ENCODE peak calls at places on chromosome 13, in seven cellular contexts. O, W, M, D, P, L and H are unnamed samples.

GRCh38 chr13:46295531-46296464 is 84.1 kb downstream of the LRRC63 start:
- DNase-seq in M (peak; percentile 96), L (peak; percentile 59), P (peak; percentile 46), D (no peak), W (peak; percentile 86), O (no peak), H (no peak)

GRCh38 chr13:43411741-43412140 is 375.0 kb downstream of the ENOX1 start:
- DNase-seq in P (no peak), O (no peak), D (no peak), W (no peak), L (no peak), M (peak; percentile 14), H (peak; percentile 59)

GRCh38 chr13:98977568-98978270 is at the start of gene DOCK9:
- DNase-seq in L (no peak), O (peak; percentile 69), P (no peak), W (no peak), M (peak; percentile 80), D (no peak), H (peak; percentile 58)

GRCh38 chr13:26601669-26602068 is 44.2 kb downstream of the WASF3 start:
- DNase-seq in D (no peak), W (no peak), O (no peak), M (peak; percentile 49), P (no peak), L (no peak), H (no peak)

GRCh38 chr13:44790289-44790688 is 199.0 kb downstream of the NUFIP1 start:
- DNase-seq in O (no peak), M (no peak), L (no peak), W (no peak), P (no peak), D (no peak), H (no peak)

GRCh38 chr13:53007872-53008271 is 20.7 kb upstream of the OLFM4 start:
- DNase-seq in D (no peak), P (no peak), L (no peak), O (no peak), M (no peak), W (no peak), H (no peak)

GRCh38 chr13:74218291-74218690 is 84.1 kb upstream of the KLF12 start:
- DNase-seq in M (no peak), L (no peak), O (no peak), W (no peak), D (no peak), P (no peak), H (no peak)

GRCh38 chr13:109784590-109785140 is 1.7 kb downstream of the IRS2 start:
- DNase-seq in W (peak; percentile 76), P (peak; percentile 43), M (peak; percentile 40), D (peak; percentile 79), O (peak; percentile 91), L (peak; percentile 34), H (peak; percentile 66)

GRCh38 chr13:30039506-30039905 is 189.1 kb upstream of the UBL3 start:
- DNase-seq in O (no peak), L (no peak), M (no peak), P (no peak), D (no peak), W (no peak), H (no peak)

GRCh38 chr13:77981191-77981925 is 62.7 kb upstream of the EDNRB start:
- DNase-seq in P (no peak), O (no peak), M (peak; percentile 5), L (no peak), W (no peak), D (no peak), H (no peak)

GRCh38 chr13:21171420-21171819 is 4.9 kb downstream of the SKA3 start:
- DNase-seq in D (no peak), M (no peak), O (no peak), P (no peak), W (no peak), L (no peak), H (no peak)

GRCh38 chr13:21176195-21176981 is at the start of the genes MRPL57 and SKA3:
- DNase-seq in L (peak; percentile 92), P (peak; percentile 87), O (peak; percentile 97), D (peak; percentile 92), W (peak; percentile 95), M (peak; percentile 75), H (peak; percentile 88)

GRCh38 chr13:21181671-21182070 is 5.2 kb downstream of the MRPL57 start:
- DNase-seq in W (no peak), D (no peak), M (no peak), L (no peak), P (no peak), O (no peak), H (no peak)

GRCh38 chr13:21176982-21177284 is 475 bp downstream of the MRPL57 start:
- DNase-seq in D (no peak), W (no peak), P (no peak), O (no peak), L (no peak), M (no peak), H (no peak)

GRCh38 chr13:21175656-21176194 is 627 bp downstream of the SKA3 start:
- DNase-seq in O (no peak), W (no peak), M (peak; percentile 23), L (no peak), P (no peak), D (no peak), H (no peak)
- H3K27ac ChIP-seq in O (peak overlapping the region; percentile 97), W (peak overlapping the region; percentile 89), M (peak overlapping the region; percentile 87), L (peak overlapping the region; percentile 82), P (peak overlapping the region; percentile 96), D (peak overlapping the region; percentile 92), H (no peak overlapping the region)

GRCh38 chr13:100491164-100491847 is 97.3 kb downstream of the GGACT start:
- DNase-seq in L (no peak), M (peak; percentile 74), W (no peak), D (no peak), O (no peak), P (no peak), H (peak; percentile 5)
- H3K27ac ChIP-seq in L (no peak overlapping the region), M (no peak overlapping the region), W (no peak overlapping the region), D (no peak overlapping the region), O (peak overlapping the region; percentile 51), P (peak overlapping the region; percentile 44), H (no peak overlapping the region)

DNA sequence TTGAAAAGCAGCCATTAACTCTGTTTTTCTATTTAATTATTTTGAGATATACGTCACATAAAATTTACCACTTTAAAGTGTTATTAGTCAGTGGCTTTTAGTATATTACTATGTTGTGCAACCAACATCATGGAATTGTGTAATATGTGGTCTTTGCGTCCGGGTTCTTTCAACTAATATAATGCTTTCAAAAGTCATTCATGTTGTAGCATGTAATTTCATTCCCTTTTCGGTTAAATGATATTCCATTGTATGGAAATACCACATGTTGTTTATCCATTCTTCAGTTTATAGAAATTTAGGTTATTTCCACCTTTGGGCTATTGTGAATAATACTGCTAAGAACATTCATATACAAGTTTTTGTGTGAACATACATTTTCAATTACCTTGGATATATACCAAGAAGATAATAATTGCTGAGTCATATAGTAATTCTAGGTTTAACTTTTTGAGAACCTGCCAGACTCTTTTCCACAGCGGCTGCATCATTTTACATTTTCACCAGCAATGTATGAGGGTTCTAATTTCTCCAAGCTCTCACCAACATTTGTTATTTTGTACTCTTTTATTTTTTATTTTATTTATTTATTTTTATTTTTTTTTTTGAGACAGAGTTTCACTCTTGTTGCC is 28.1 kb upstream of the CLDN10 start:
- DNase-seq in D (no peak), L (no peak), O (no peak), P (no peak), M (no peak), W (no peak), H (no peak)
- H3K27ac ChIP-seq in D (no peak overlapping the region), L (no peak overlapping the region), O (no peak overlapping the region), P (no peak overlapping the region), M (no peak overlapping the region), W (no peak overlapping the region), H (no peak overlapping the region)

GRCh38 chr13:48255090-48255489 is 22.1 kb downstream of the ITM2B start:
- DNase-seq in D (no peak), M (no peak), L (no peak), W (no peak), P (no peak), O (no peak), H (no peak)

GRCh38 chr13:48253849-48254248 is 20.8 kb downstream of the ITM2B start:
- DNase-seq in O (no peak), P (no peak), L (no peak), D (no peak), W (no peak), M (no peak), H (no peak)

GRCh38 chr13:48258430-48258829 is 25.4 kb downstream of the ITM2B start:
- DNase-seq in L (no peak), P (no peak), O (no peak), W (no peak), D (no peak), M (no peak), H (no peak)

GRCh38 chr13:48258002-48258401 is 25.0 kb downstream of the ITM2B start:
- DNase-seq in W (no peak), M (no peak), P (no peak), D (peak; percentile 6), L (no peak), O (no peak), H (no peak)

GRCh38 chr13:48255954-48256353 is 22.9 kb downstream of the ITM2B start:
- DNase-seq in O (no peak), L (no peak), D (no peak), W (no peak), M (no peak), P (no peak), H (no peak)
- H3K27ac ChIP-seq in O (no peak overlapping the region), L (no peak overlapping the region), D (no peak overlapping the region), W (no peak overlapping the region), M (no peak overlapping the region), P (no peak overlapping the region), H (no peak overlapping the region)

DNA sequence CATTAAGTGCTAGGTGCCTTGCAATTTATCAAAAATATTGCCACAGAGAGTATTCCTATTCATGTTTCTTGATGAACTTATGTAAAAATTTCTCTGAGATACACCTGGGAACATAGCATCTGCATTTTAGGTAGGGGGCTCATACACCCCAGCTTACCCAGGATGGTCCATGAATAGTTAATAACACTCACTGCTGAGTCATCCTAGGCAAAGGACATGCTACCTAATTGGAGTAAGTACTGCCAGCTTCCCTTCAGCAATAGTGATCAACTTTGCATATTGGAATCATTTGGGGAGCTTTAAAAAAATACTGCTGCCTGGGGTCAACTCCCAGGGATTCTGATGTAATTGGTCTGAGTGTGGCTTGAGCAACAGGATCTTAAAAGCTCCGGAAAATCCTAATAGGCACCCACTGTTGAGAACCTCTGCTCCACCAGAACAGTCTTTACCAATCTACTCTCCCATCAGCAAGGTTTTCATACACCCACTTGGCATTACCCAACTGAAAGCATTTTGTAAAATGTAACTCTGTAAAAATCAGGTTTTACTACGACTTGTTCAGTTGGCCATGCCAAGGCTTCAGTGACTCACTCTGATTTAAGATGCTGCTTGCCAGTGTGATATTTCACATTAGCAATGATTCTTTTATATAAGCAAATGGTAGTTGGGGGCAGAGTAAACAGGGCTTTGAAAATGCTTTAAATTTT is 67.2 kb upstream of the FNDC3A start:
- DNase-seq in P (no peak), L (no peak), D (peak; percentile 56), W (no peak), M (peak; percentile 54), O (no peak), H (no peak)
- H3K27ac ChIP-seq in P (peak overlapping the region; percentile 30), L (no peak overlapping the region), D (peak overlapping the region; percentile 63), W (no peak overlapping the region), M (no peak overlapping the region), O (no peak overlapping the region), H (no peak overlapping the region)